ENCODE peak calls at places on chromosomes 12 and 14, in ten cellular contexts. X is HCT116, O is prostate gland, L is Panc1, A is esophagus muscularis mucosa, C is breast epithelium, U is GM23338, R is SK-N-SH, D is suprapubic skin, K is K562. P is an unnamed sample.

GRCh38 chr12:49871263-49871561 is 28.3 kb upstream of the BCDIN3D start:
- DNase-seq in X (no peak), O (no peak), L (no peak), A (no peak), C (no peak), U (no peak), R (no peak), D (no peak), K (no peak), P (no peak)

GRCh38 chr12:80966001-80966400 is 28.3 kb upstream of the LIN7A start:
- DNase-seq in X (no peak), O (no peak), L (no peak), A (no peak), C (no peak), U (peak), R (no peak), D (no peak), K (no peak), P (no peak)

GRCh38 chr12:128111951-128112350 is 155.0 kb upstream of the TMEM132C start:
- DNase-seq in X (no peak), O (no peak), L (no peak), A (no peak), C (no peak), U (no peak), R (no peak), D (no peak), K (no peak), P (no peak)

GRCh38 chr12:47991592-47991991 is 12.7 kb downstream of the COL2A1 start:
- DNase-seq in X (no peak), O (no peak), L (no peak), A (no peak), C (no peak), U (no peak), R (peak), D (peak), K (no peak), P (no peak)

GRCh38 chr12:10171954-10172353 is at the start of gene OLR1:
- DNase-seq in X (no peak), O (no peak), L (no peak), A (no peak), C (no peak), U (no peak), R (no peak), D (no peak), K (no peak), P (no peak)

GRCh38 chr14:28101992-28102391 is 664.6 kb upstream of the FOXG1 start:
- DNase-seq in X (no peak), O (no peak), L (no peak), A (no peak), C (no peak), U (no peak), R (peak), D (no peak), K (no peak), P (no peak)

GRCh38 chr14:104970231-104971068 is 7.7 kb downstream of the AHNAK2 start:
- DNase-seq in X (peak), O (no peak), L (no peak), A (no peak), C (no peak), U (peak), R (no peak), D (peak), K (no peak), P (peak)

GRCh38 chr12:59444932-59445331 is 150.9 kb upstream of the SLC16A7 start:
- DNase-seq in X (no peak), O (no peak), L (no peak), A (no peak), C (no peak), U (no peak), R (no peak), D (no peak), K (no peak), P (no peak)

GRCh38 chr14:101354726-101355125 is 206.6 kb upstream of the DIO3 start:
- DNase-seq in X (no peak), O (no peak), L (no peak), A (peak), C (peak), U (no peak), R (no peak), D (peak), K (no peak), P (peak)

GRCh38 chr12:6662602-6662905 is 365 bp downstream of the ING4 start:
- DNase-seq in X (no peak), O (no peak), L (no peak), A (no peak), C (no peak), U (peak), R (peak), D (no peak), K (peak), P (no peak)

GRCh38 chr12:14613718-14614117 is 46.0 kb upstream of the PLBD1 start:
- DNase-seq in X (no peak), O (no peak), L (no peak), A (no peak), C (no peak), U (no peak), R (no peak), D (no peak), K (no peak), P (no peak)

GRCh38 chr12:54125950-54126695 is 62.7 kb downstream of the SMUG1 start:
- DNase-seq in X (no peak), O (no peak), L (no peak), A (no peak), C (peak), U (peak), R (peak), D (no peak), K (no peak), P (peak)

GRCh38 chr12:105355752-105356151 is 25.3 kb downstream of the C12orf75 start:
- DNase-seq in X (peak), O (no peak), L (no peak), A (no peak), C (no peak), U (no peak), R (no peak), D (no peak), K (no peak), P (no peak)

GRCh38 chr14:93132472-93133065 is 16.8 kb upstream of the ITPK1 start:
- DNase-seq in X (no peak), O (no peak), L (no peak), A (no peak), C (no peak), U (peak), R (peak), D (no peak), K (peak), P (peak)

GRCh38 chr14:104801284-104802119 is 601 bp downstream of the ZBTB42 start:
- DNase-seq in X (no peak), O (no peak), L (no peak), A (peak), C (no peak), U (no peak), R (peak), D (no peak), K (peak), P (peak)

GRCh38 chr14:85583311-85583710 is 53.4 kb downstream of the FLRT2 start:
- DNase-seq in X (no peak), O (no peak), L (no peak), A (no peak), C (no peak), U (no peak), R (no peak), D (no peak), K (no peak), P (no peak)

GRCh38 chr14:85590784-85591183 is 60.8 kb downstream of the FLRT2 start:
- DNase-seq in X (no peak), O (no peak), L (no peak), A (no peak), C (no peak), U (no peak), R (no peak), D (no peak), K (no peak), P (no peak)

GRCh38 chr14:85584481-85584880 is 54.5 kb downstream of the FLRT2 start:
- DNase-seq in X (no peak), O (no peak), L (no peak), A (no peak), C (no peak), U (no peak), R (no peak), D (no peak), K (no peak), P (no peak)

DNA sequence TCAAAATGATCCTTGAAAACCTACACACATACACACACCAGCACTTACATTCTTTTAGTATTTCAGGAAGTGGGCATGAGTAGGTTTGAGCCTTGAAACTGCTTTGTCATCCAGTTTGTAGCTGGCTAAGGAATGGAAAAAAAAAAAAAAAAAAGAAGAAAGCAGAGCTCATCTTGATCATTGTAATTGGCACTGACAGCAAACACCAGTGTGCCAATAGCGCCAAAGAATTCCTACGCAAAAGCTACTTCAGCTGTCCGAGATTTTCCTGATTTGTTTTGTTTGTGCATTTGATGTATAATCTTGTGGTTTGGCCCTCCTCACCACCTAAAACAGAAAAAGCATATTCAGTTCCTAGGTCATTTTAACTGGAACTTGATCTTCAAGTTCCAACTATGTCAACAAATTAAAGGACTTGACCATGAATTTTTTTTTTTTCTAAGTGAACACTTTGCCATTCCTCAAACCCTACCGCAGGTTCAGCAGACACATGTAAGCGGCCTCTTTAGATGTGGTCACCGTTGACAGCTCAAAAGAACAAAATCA is 57.3 kb downstream of the FLRT2 start:
- DNase-seq in X (no peak), O (peak), L (no peak), A (no peak), C (no peak), U (no peak), R (no peak), D (no peak), K (no peak), P (no peak)
- H3K27ac ChIP-seq in X (no peak), O (no peak), L (no peak), A (no peak), C (no peak), U (no peak), R (peak), D (no peak), K (no peak), P (no peak)

GRCh38 chr14:94164685-94165431 is 9.3 kb upstream of the PPP4R4 start:
- DNase-seq in X (no peak), O (no peak), L (no peak), A (no peak), C (no peak), U (peak), R (no peak), D (no peak), K (no peak), P (no peak)
- TF ChIP-seq CTCF in X (no peak), O (no peak), L (no peak), A (no peak), C (no peak), U (no peak), R (no peak), D (no peak), K (no peak), P (no peak)

GRCh38 chr14:24439830-24440605 is 2.6 kb downstream of the SDR39U1 start:
- DNase-seq in X (no peak), O (no peak), L (no peak), A (peak), C (no peak), U (no peak), R (no peak), D (no peak), K (no peak), P (no peak)

GRCh38 chr14:24437020-24437735 is 5.4 kb downstream of the SDR39U1 start:
- DNase-seq in X (no peak), O (no peak), L (no peak), A (peak), C (no peak), U (peak), R (no peak), D (no peak), K (no peak), P (no peak)

GRCh38 chr14:24439257-24439656 is 3.3 kb downstream of the SDR39U1 start:
- DNase-seq in X (no peak), O (no peak), L (no peak), A (peak), C (no peak), U (no peak), R (no peak), D (no peak), K (no peak), P (no peak)

GRCh38 chr14:24437736-24438067 is 4.9 kb downstream of the SDR39U1 start:
- DNase-seq in X (no peak), O (no peak), L (no peak), A (no peak), C (no peak), U (no peak), R (no peak), D (no peak), K (no peak), P (no peak)

DNA sequence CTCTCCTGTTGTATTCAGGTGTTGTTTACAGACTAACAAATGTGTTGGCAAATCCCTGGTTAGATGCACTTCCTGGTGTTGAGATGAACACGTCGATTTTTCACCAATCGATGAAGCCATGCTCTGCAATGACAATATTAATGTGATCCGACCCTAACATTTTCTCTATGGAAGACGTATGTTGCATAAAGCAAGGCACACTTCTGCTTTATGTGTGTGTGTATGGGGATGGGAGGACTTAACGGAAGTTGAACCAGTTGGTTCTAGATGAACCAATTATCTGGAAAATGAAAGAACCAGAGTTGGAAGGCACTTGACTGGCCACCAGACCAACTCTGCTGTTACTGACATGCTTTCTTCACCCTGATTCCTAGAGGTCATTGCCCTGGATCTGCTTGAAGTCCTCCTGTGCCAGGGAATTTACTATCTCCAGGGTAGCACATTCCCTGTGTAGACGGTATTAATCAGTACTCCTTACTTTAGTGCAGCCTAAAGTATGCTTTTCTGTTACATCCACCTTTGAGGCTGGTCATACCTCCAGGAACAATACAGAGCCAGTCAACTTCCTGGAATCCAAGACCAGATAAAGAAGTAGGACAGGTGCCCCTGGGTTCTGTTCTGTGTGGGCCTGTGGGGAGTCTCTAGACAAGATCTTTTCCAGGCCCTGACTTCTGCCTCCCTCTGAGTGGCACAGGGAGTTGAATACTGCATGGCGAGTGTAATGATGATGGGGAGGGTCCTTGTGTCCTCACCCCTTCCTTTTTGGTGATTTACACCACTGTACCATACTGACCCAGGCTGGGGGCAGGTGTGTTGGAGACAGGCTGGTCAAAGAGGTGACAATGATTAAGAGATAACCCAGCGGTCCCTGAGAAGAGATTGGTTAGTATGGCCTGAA is 4.1 kb downstream of the SDR39U1 start:
- DNase-seq in X (no peak), O (no peak), L (no peak), A (peak), C (no peak), U (no peak), R (no peak), D (no peak), K (no peak), P (no peak)
- TF ChIP-seq POLR2AphosphoS5 in X (no peak), O (no peak), L (no peak), A (no peak), C (no peak), U (no peak), R (peak), D (no peak), K (peak), P (no peak)

GRCh38 chr14:92039720-92040430 is at the start of gene TRIP11:
- DNase-seq in X (peak), O (peak), L (peak), A (peak), C (peak), U (peak), R (peak), D (peak), K (peak), P (peak)

GRCh38 chr14:92039073-92039719 is 663 bp downstream of the TRIP11 start:
- DNase-seq in X (peak), O (no peak), L (no peak), A (peak), C (peak), U (peak), R (peak), D (no peak), K (peak), P (no peak)

GRCh38 chr14:92040431-92041040 is 677 bp upstream of the TRIP11 start:
- DNase-seq in X (peak), O (peak), L (no peak), A (peak), C (no peak), U (peak), R (peak), D (no peak), K (peak), P (peak)

GRCh38 chr14:92037989-92038388 is 1.9 kb downstream of the TRIP11 start:
- DNase-seq in X (no peak), O (no peak), L (no peak), A (peak), C (no peak), U (no peak), R (peak), D (no peak), K (peak), P (no peak)

DNA sequence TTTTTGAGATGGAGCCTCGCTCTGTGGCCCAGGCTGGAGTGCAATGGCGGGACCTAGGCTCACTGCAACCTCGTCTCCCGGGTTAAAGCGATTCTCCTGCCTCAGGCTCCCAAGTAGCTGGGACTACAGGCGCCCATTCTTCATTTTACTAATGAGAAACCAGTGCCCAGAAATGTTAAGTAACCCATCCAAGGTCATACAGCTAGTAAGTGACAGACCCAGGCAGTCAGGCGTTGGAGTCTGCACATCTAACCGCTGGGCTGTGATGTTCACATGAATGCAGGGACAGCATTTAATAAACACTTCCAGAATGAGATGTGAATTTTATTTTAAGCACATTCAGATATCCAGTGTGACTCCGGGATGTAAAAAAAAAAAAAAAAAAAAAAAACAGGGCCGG is 1.3 kb upstream of the TRIP11 start:
- DNase-seq in X (no peak), O (no peak), L (no peak), A (no peak), C (no peak), U (no peak), R (no peak), D (no peak), K (no peak), P (no peak)
- H3K27ac ChIP-seq in X (peak), O (no peak), L (peak), A (peak), C (no peak), U (no peak), R (peak), D (peak), K (no peak), P (peak)

DNA sequence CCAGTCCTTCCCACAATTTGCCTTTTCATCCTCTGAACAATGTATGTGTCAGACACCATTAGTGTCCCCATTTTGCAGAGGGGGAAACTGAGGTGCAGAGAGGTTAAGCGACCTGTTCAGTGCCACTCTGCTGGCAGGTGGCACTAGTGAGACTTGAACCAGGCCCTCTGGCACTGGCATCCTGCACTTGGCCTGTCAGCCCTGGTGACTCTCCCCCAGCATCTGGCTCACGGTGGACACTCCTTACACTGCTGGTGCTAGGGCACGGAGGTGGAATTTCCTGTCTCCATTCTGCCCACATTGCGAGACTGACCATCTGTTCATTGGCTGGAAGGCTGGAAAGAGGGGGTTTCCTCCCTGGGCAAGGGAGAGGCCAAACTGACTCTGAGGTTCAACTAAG is 48.7 kb downstream of the CCNK start:
- DNase-seq in X (no peak), O (no peak), L (no peak), A (no peak), C (no peak), U (no peak), R (no peak), D (no peak), K (no peak), P (no peak)
- TF ChIP-seq CTCF in X (peak), O (no peak), L (no peak), A (no peak), C (no peak), U (no peak), R (peak), D (no peak), K (no peak), P (no peak)

GRCh38 chr14:68513838-68514610 is 278.8 kb downstream of the ZFP36L1 start:
- DNase-seq in X (no peak), O (no peak), L (no peak), A (no peak), C (no peak), U (no peak), R (no peak), D (no peak), K (no peak), P (no peak)
- TF ChIP-seq POLR2AphosphoS5 in X (no peak), O (no peak), L (no peak), A (no peak), C (no peak), U (no peak), R (no peak), D (no peak), K (no peak), P (no peak)